ENCODE peak calls at places on chromosomes 6 and 20, in ten cellular contexts. One of them, this sample, is unnamed.

GRCh38 chr20:38706482-38706881 is 17.8 kb upstream of the SLC32A1 start:
- DNase-seq in T-helper 1 cell: no peak
- DNase-seq in activated T-cell treated with anti-CD3 and anti-CD28 coated beads for 48 hours: no peak
- DNase-seq in iris pigment epithelial cell: no peak
- DNase-seq in retinal pigment epithelial cell: no peak
- DNase-seq in glomerular endothelial cell: no peak
- DNase-seq in head of caudate nucleus: no peak
- DNase-seq in kidney epithelial cell: no peak
- DNase-seq in endothelial cell: no peak
- DNase-seq in activated CD4-positive, alpha-beta T cell treated with anti-CD3 and anti-CD28 coated beads, Interleukin-2, amount 50 U/mL, for 24 hours: no peak
- DNase-seq in this sample: no peak

GRCh38 chr6:31582230-31582601 is at the start of gene LTB:
- DNase-seq in T-helper 1 cell: peak
- DNase-seq in activated T-cell treated with anti-CD3 and anti-CD28 coated beads for 48 hours: no peak
- DNase-seq in iris pigment epithelial cell: no peak
- DNase-seq in retinal pigment epithelial cell: no peak
- DNase-seq in glomerular endothelial cell: no peak
- DNase-seq in head of caudate nucleus: no peak
- DNase-seq in kidney epithelial cell: no peak
- DNase-seq in endothelial cell: no peak
- DNase-seq in activated CD4-positive, alpha-beta T cell treated with anti-CD3 and anti-CD28 coated beads, Interleukin-2, amount 50 U/mL, for 24 hours: no peak
- DNase-seq in this sample: no peak

GRCh38 chr20:50401587-50402343 is 108.4 kb upstream of the PTPN1 start:
- DNase-seq in T-helper 1 cell: no peak
- DNase-seq in activated T-cell treated with anti-CD3 and anti-CD28 coated beads for 48 hours: no peak
- DNase-seq in iris pigment epithelial cell: no peak
- DNase-seq in retinal pigment epithelial cell: no peak
- DNase-seq in glomerular endothelial cell: no peak
- DNase-seq in head of caudate nucleus: no peak
- DNase-seq in kidney epithelial cell: no peak
- DNase-seq in endothelial cell: no peak
- DNase-seq in activated CD4-positive, alpha-beta T cell treated with anti-CD3 and anti-CD28 coated beads, Interleukin-2, amount 50 U/mL, for 24 hours: no peak
- DNase-seq in this sample: no peak

GRCh38 chr20:23200914-23201313 is 114.8 kb upstream of the CD93 start:
- DNase-seq in T-helper 1 cell: no peak
- DNase-seq in activated T-cell treated with anti-CD3 and anti-CD28 coated beads for 48 hours: no peak
- DNase-seq in iris pigment epithelial cell: no peak
- DNase-seq in retinal pigment epithelial cell: no peak
- DNase-seq in glomerular endothelial cell: no peak
- DNase-seq in head of caudate nucleus: no peak
- DNase-seq in kidney epithelial cell: no peak
- DNase-seq in endothelial cell: peak
- DNase-seq in activated CD4-positive, alpha-beta T cell treated with anti-CD3 and anti-CD28 coated beads, Interleukin-2, amount 50 U/mL, for 24 hours: no peak
- DNase-seq in this sample: peak

GRCh38 chr20:25984933-25985332 is 288.3 kb upstream of the ZNF337 start:
- DNase-seq in T-helper 1 cell: no peak
- DNase-seq in activated T-cell treated with anti-CD3 and anti-CD28 coated beads for 48 hours: peak
- DNase-seq in iris pigment epithelial cell: no peak
- DNase-seq in retinal pigment epithelial cell: peak
- DNase-seq in glomerular endothelial cell: no peak
- DNase-seq in head of caudate nucleus: peak
- DNase-seq in kidney epithelial cell: no peak
- DNase-seq in endothelial cell: no peak
- DNase-seq in activated CD4-positive, alpha-beta T cell treated with anti-CD3 and anti-CD28 coated beads, Interleukin-2, amount 50 U/mL, for 24 hours: peak
- DNase-seq in this sample: no peak

GRCh38 chr6:34743625-34744293 is 13.5 kb upstream of the SNRPC start:
- DNase-seq in T-helper 1 cell: no peak
- DNase-seq in activated T-cell treated with anti-CD3 and anti-CD28 coated beads for 48 hours: no peak
- DNase-seq in iris pigment epithelial cell: no peak
- DNase-seq in retinal pigment epithelial cell: no peak
- DNase-seq in glomerular endothelial cell: no peak
- DNase-seq in head of caudate nucleus: no peak
- DNase-seq in kidney epithelial cell: no peak
- DNase-seq in endothelial cell: no peak
- DNase-seq in activated CD4-positive, alpha-beta T cell treated with anti-CD3 and anti-CD28 coated beads, Interleukin-2, amount 50 U/mL, for 24 hours: no peak
- DNase-seq in this sample: no peak

GRCh38 chr6:150029276-150029675 is 3.9 kb upstream of the RAET1L start:
- DNase-seq in T-helper 1 cell: no peak
- DNase-seq in activated T-cell treated with anti-CD3 and anti-CD28 coated beads for 48 hours: no peak
- DNase-seq in iris pigment epithelial cell: no peak
- DNase-seq in retinal pigment epithelial cell: no peak
- DNase-seq in glomerular endothelial cell: no peak
- DNase-seq in head of caudate nucleus: no peak
- DNase-seq in kidney epithelial cell: no peak
- DNase-seq in endothelial cell: no peak
- DNase-seq in activated CD4-positive, alpha-beta T cell treated with anti-CD3 and anti-CD28 coated beads, Interleukin-2, amount 50 U/mL, for 24 hours: no peak
- DNase-seq in this sample: no peak

GRCh38 chr6:137094411-137095008 is 49.7 kb upstream of the IL20RA start:
- DNase-seq in T-helper 1 cell: peak
- DNase-seq in activated T-cell treated with anti-CD3 and anti-CD28 coated beads for 48 hours: peak
- DNase-seq in iris pigment epithelial cell: peak
- DNase-seq in retinal pigment epithelial cell: peak
- DNase-seq in glomerular endothelial cell: peak
- DNase-seq in head of caudate nucleus: peak
- DNase-seq in kidney epithelial cell: peak
- DNase-seq in endothelial cell: peak
- DNase-seq in activated CD4-positive, alpha-beta T cell treated with anti-CD3 and anti-CD28 coated beads, Interleukin-2, amount 50 U/mL, for 24 hours: peak
- DNase-seq in this sample: peak

GRCh38 chr20:19451591-19452295 is 239.3 kb downstream of the SLC24A3 start:
- DNase-seq in T-helper 1 cell: no peak
- DNase-seq in activated T-cell treated with anti-CD3 and anti-CD28 coated beads for 48 hours: no peak
- DNase-seq in iris pigment epithelial cell: no peak
- DNase-seq in retinal pigment epithelial cell: no peak
- DNase-seq in glomerular endothelial cell: no peak
- DNase-seq in head of caudate nucleus: no peak
- DNase-seq in kidney epithelial cell: no peak
- DNase-seq in endothelial cell: no peak
- DNase-seq in activated CD4-positive, alpha-beta T cell treated with anti-CD3 and anti-CD28 coated beads, Interleukin-2, amount 50 U/mL, for 24 hours: no peak
- DNase-seq in this sample: no peak

GRCh38 chr20:32806356-32806755 is 13.4 kb upstream of the MAPRE1 start:
- DNase-seq in T-helper 1 cell: no peak
- DNase-seq in activated T-cell treated with anti-CD3 and anti-CD28 coated beads for 48 hours: no peak
- DNase-seq in iris pigment epithelial cell: no peak
- DNase-seq in retinal pigment epithelial cell: no peak
- DNase-seq in glomerular endothelial cell: no peak
- DNase-seq in head of caudate nucleus: no peak
- DNase-seq in kidney epithelial cell: no peak
- DNase-seq in endothelial cell: no peak
- DNase-seq in activated CD4-positive, alpha-beta T cell treated with anti-CD3 and anti-CD28 coated beads, Interleukin-2, amount 50 U/mL, for 24 hours: no peak
- DNase-seq in this sample: no peak

GRCh38 chr20:20214757-20215275 is 153.1 kb upstream of the INSM1 start:
- DNase-seq in T-helper 1 cell: no peak
- DNase-seq in activated T-cell treated with anti-CD3 and anti-CD28 coated beads for 48 hours: no peak
- DNase-seq in iris pigment epithelial cell: no peak
- DNase-seq in retinal pigment epithelial cell: no peak
- DNase-seq in glomerular endothelial cell: no peak
- DNase-seq in head of caudate nucleus: no peak
- DNase-seq in kidney epithelial cell: no peak
- DNase-seq in endothelial cell: peak
- DNase-seq in activated CD4-positive, alpha-beta T cell treated with anti-CD3 and anti-CD28 coated beads, Interleukin-2, amount 50 U/mL, for 24 hours: no peak
- DNase-seq in this sample: no peak

GRCh38 chr6:152948150-152948768 is 34.6 kb downstream of the FBXO5 start:
- DNase-seq in T-helper 1 cell: no peak
- DNase-seq in activated T-cell treated with anti-CD3 and anti-CD28 coated beads for 48 hours: no peak
- DNase-seq in iris pigment epithelial cell: peak
- DNase-seq in retinal pigment epithelial cell: no peak
- DNase-seq in glomerular endothelial cell: peak
- DNase-seq in head of caudate nucleus: no peak
- DNase-seq in kidney epithelial cell: no peak
- DNase-seq in endothelial cell: peak
- DNase-seq in activated CD4-positive, alpha-beta T cell treated with anti-CD3 and anti-CD28 coated beads, Interleukin-2, amount 50 U/mL, for 24 hours: peak
- DNase-seq in this sample: no peak

GRCh38 chr6:107713214-107713962 is 110.7 kb downstream of the SCML4 start:
- DNase-seq in T-helper 1 cell: no peak
- DNase-seq in activated T-cell treated with anti-CD3 and anti-CD28 coated beads for 48 hours: peak
- DNase-seq in iris pigment epithelial cell: no peak
- DNase-seq in retinal pigment epithelial cell: no peak
- DNase-seq in glomerular endothelial cell: no peak
- DNase-seq in head of caudate nucleus: no peak
- DNase-seq in kidney epithelial cell: no peak
- DNase-seq in endothelial cell: no peak
- DNase-seq in activated CD4-positive, alpha-beta T cell treated with anti-CD3 and anti-CD28 coated beads, Interleukin-2, amount 50 U/mL, for 24 hours: no peak
- DNase-seq in this sample: no peak

GRCh38 chr20:3115190-3116107 is 30.9 kb upstream of the AVP start:
- DNase-seq in T-helper 1 cell: no peak
- DNase-seq in activated T-cell treated with anti-CD3 and anti-CD28 coated beads for 48 hours: no peak
- DNase-seq in iris pigment epithelial cell: peak
- DNase-seq in retinal pigment epithelial cell: peak
- DNase-seq in glomerular endothelial cell: no peak
- DNase-seq in head of caudate nucleus: peak
- DNase-seq in kidney epithelial cell: peak
- DNase-seq in endothelial cell: peak
- DNase-seq in activated CD4-positive, alpha-beta T cell treated with anti-CD3 and anti-CD28 coated beads, Interleukin-2, amount 50 U/mL, for 24 hours: no peak
- DNase-seq in this sample: peak

GRCh38 chr20:64102647-64103354 is 4.6 kb downstream of the NPBWR2 start:
- DNase-seq in T-helper 1 cell: peak
- DNase-seq in activated T-cell treated with anti-CD3 and anti-CD28 coated beads for 48 hours: no peak
- DNase-seq in iris pigment epithelial cell: no peak
- DNase-seq in retinal pigment epithelial cell: no peak
- DNase-seq in glomerular endothelial cell: no peak
- DNase-seq in head of caudate nucleus: no peak
- DNase-seq in kidney epithelial cell: no peak
- DNase-seq in endothelial cell: no peak
- DNase-seq in activated CD4-positive, alpha-beta T cell treated with anti-CD3 and anti-CD28 coated beads, Interleukin-2, amount 50 U/mL, for 24 hours: no peak
- DNase-seq in this sample: no peak

GRCh38 chr20:55469074-55469473 is 536.2 kb downstream of the CBLN4 start:
- DNase-seq in T-helper 1 cell: no peak
- DNase-seq in activated T-cell treated with anti-CD3 and anti-CD28 coated beads for 48 hours: no peak
- DNase-seq in iris pigment epithelial cell: no peak
- DNase-seq in retinal pigment epithelial cell: no peak
- DNase-seq in glomerular endothelial cell: no peak
- DNase-seq in head of caudate nucleus: no peak
- DNase-seq in kidney epithelial cell: no peak
- DNase-seq in endothelial cell: no peak
- DNase-seq in activated CD4-positive, alpha-beta T cell treated with anti-CD3 and anti-CD28 coated beads, Interleukin-2, amount 50 U/mL, for 24 hours: no peak
- DNase-seq in this sample: no peak

GRCh38 chr20:56467969-56468316 is 484 bp upstream of the RTF2 start:
- DNase-seq in T-helper 1 cell: no peak
- DNase-seq in activated T-cell treated with anti-CD3 and anti-CD28 coated beads for 48 hours: no peak
- DNase-seq in iris pigment epithelial cell: no peak
- DNase-seq in retinal pigment epithelial cell: no peak
- DNase-seq in glomerular endothelial cell: no peak
- DNase-seq in head of caudate nucleus: no peak
- DNase-seq in kidney epithelial cell: no peak
- DNase-seq in endothelial cell: no peak
- DNase-seq in activated CD4-positive, alpha-beta T cell treated with anti-CD3 and anti-CD28 coated beads, Interleukin-2, amount 50 U/mL, for 24 hours: no peak
- DNase-seq in this sample: no peak

GRCh38 chr6:10557886-10558285 is 36.7 kb downstream of the GCNT2 start:
- DNase-seq in T-helper 1 cell: no peak
- DNase-seq in activated T-cell treated with anti-CD3 and anti-CD28 coated beads for 48 hours: no peak
- DNase-seq in iris pigment epithelial cell: no peak
- DNase-seq in retinal pigment epithelial cell: no peak
- DNase-seq in glomerular endothelial cell: no peak
- DNase-seq in head of caudate nucleus: no peak
- DNase-seq in kidney epithelial cell: no peak
- DNase-seq in endothelial cell: no peak
- DNase-seq in activated CD4-positive, alpha-beta T cell treated with anti-CD3 and anti-CD28 coated beads, Interleukin-2, amount 50 U/mL, for 24 hours: no peak
- DNase-seq in this sample: no peak

GRCh38 chr6:153032255-153032882 is 29.9 kb upstream of the MTRF1L start:
- DNase-seq in T-helper 1 cell: no peak
- DNase-seq in activated T-cell treated with anti-CD3 and anti-CD28 coated beads for 48 hours: no peak
- DNase-seq in iris pigment epithelial cell: peak
- DNase-seq in retinal pigment epithelial cell: peak
- DNase-seq in glomerular endothelial cell: peak
- DNase-seq in head of caudate nucleus: no peak
- DNase-seq in kidney epithelial cell: no peak
- DNase-seq in endothelial cell: no peak
- DNase-seq in activated CD4-positive, alpha-beta T cell treated with anti-CD3 and anti-CD28 coated beads, Interleukin-2, amount 50 U/mL, for 24 hours: no peak
- DNase-seq in this sample: no peak

GRCh38 chr6:90295854-90296345 is 743 bp downstream of the BACH2 start:
- DNase-seq in T-helper 1 cell: peak
- DNase-seq in activated T-cell treated with anti-CD3 and anti-CD28 coated beads for 48 hours: peak
- DNase-seq in iris pigment epithelial cell: peak
- DNase-seq in retinal pigment epithelial cell: no peak
- DNase-seq in glomerular endothelial cell: no peak
- DNase-seq in head of caudate nucleus: peak
- DNase-seq in kidney epithelial cell: no peak
- DNase-seq in endothelial cell: peak
- DNase-seq in activated CD4-positive, alpha-beta T cell treated with anti-CD3 and anti-CD28 coated beads, Interleukin-2, amount 50 U/mL, for 24 hours: no peak
- DNase-seq in this sample: peak

GRCh38 chr6:99521557-99522286 is 6.5 kb upstream of the USP45 start:
- DNase-seq in T-helper 1 cell: no peak
- DNase-seq in activated T-cell treated with anti-CD3 and anti-CD28 coated beads for 48 hours: no peak
- DNase-seq in iris pigment epithelial cell: peak
- DNase-seq in retinal pigment epithelial cell: peak
- DNase-seq in glomerular endothelial cell: no peak
- DNase-seq in head of caudate nucleus: no peak
- DNase-seq in kidney epithelial cell: no peak
- DNase-seq in endothelial cell: no peak
- DNase-seq in activated CD4-positive, alpha-beta T cell treated with anti-CD3 and anti-CD28 coated beads, Interleukin-2, amount 50 U/mL, for 24 hours: no peak
- DNase-seq in this sample: no peak

GRCh38 chr20:57229490-57229889 is 37.0 kb downstream of the BMP7 start:
- DNase-seq in T-helper 1 cell: no peak
- DNase-seq in activated T-cell treated with anti-CD3 and anti-CD28 coated beads for 48 hours: no peak
- DNase-seq in iris pigment epithelial cell: no peak
- DNase-seq in retinal pigment epithelial cell: no peak
- DNase-seq in glomerular endothelial cell: no peak
- DNase-seq in head of caudate nucleus: no peak
- DNase-seq in kidney epithelial cell: no peak
- DNase-seq in endothelial cell: no peak
- DNase-seq in activated CD4-positive, alpha-beta T cell treated with anti-CD3 and anti-CD28 coated beads, Interleukin-2, amount 50 U/mL, for 24 hours: no peak
- DNase-seq in this sample: no peak

GRCh38 chr6:90261801-90262200 is 34.8 kb downstream of the BACH2 start:
- DNase-seq in T-helper 1 cell: no peak
- DNase-seq in activated T-cell treated with anti-CD3 and anti-CD28 coated beads for 48 hours: no peak
- DNase-seq in iris pigment epithelial cell: peak
- DNase-seq in retinal pigment epithelial cell: no peak
- DNase-seq in glomerular endothelial cell: no peak
- DNase-seq in head of caudate nucleus: no peak
- DNase-seq in kidney epithelial cell: no peak
- DNase-seq in endothelial cell: no peak
- DNase-seq in activated CD4-positive, alpha-beta T cell treated with anti-CD3 and anti-CD28 coated beads, Interleukin-2, amount 50 U/mL, for 24 hours: no peak
- DNase-seq in this sample: no peak

GRCh38 chr6:40955181-40955550 is 83.9 kb downstream of the UNC5CL start:
- DNase-seq in T-helper 1 cell: no peak
- DNase-seq in activated T-cell treated with anti-CD3 and anti-CD28 coated beads for 48 hours: no peak
- DNase-seq in iris pigment epithelial cell: no peak
- DNase-seq in retinal pigment epithelial cell: no peak
- DNase-seq in glomerular endothelial cell: no peak
- DNase-seq in head of caudate nucleus: no peak
- DNase-seq in kidney epithelial cell: no peak
- DNase-seq in endothelial cell: no peak
- DNase-seq in activated CD4-positive, alpha-beta T cell treated with anti-CD3 and anti-CD28 coated beads, Interleukin-2, amount 50 U/mL, for 24 hours: no peak
- DNase-seq in this sample: no peak

GRCh38 chr6:138237463-138237862 is 19.2 kb upstream of the PBOV1 start:
- DNase-seq in T-helper 1 cell: no peak
- DNase-seq in activated T-cell treated with anti-CD3 and anti-CD28 coated beads for 48 hours: no peak
- DNase-seq in iris pigment epithelial cell: no peak
- DNase-seq in retinal pigment epithelial cell: no peak
- DNase-seq in glomerular endothelial cell: no peak
- DNase-seq in head of caudate nucleus: no peak
- DNase-seq in kidney epithelial cell: no peak
- DNase-seq in endothelial cell: no peak
- DNase-seq in activated CD4-positive, alpha-beta T cell treated with anti-CD3 and anti-CD28 coated beads, Interleukin-2, amount 50 U/mL, for 24 hours: no peak
- DNase-seq in this sample: no peak

GRCh38 chr20:9617062-9617461 is 102.7 kb downstream of the LAMP5 start:
- DNase-seq in T-helper 1 cell: peak
- DNase-seq in activated T-cell treated with anti-CD3 and anti-CD28 coated beads for 48 hours: peak
- DNase-seq in iris pigment epithelial cell: peak
- DNase-seq in retinal pigment epithelial cell: no peak
- DNase-seq in glomerular endothelial cell: no peak
- DNase-seq in head of caudate nucleus: peak
- DNase-seq in kidney epithelial cell: no peak
- DNase-seq in endothelial cell: peak
- DNase-seq in activated CD4-positive, alpha-beta T cell treated with anti-CD3 and anti-CD28 coated beads, Interleukin-2, amount 50 U/mL, for 24 hours: peak
- DNase-seq in this sample: peak

GRCh38 chr6:132830236-132830799 is 15.9 kb downstream of the RPS12 start:
- DNase-seq in T-helper 1 cell: no peak
- DNase-seq in activated T-cell treated with anti-CD3 and anti-CD28 coated beads for 48 hours: no peak
- DNase-seq in iris pigment epithelial cell: peak
- DNase-seq in retinal pigment epithelial cell: no peak
- DNase-seq in glomerular endothelial cell: no peak
- DNase-seq in head of caudate nucleus: no peak
- DNase-seq in kidney epithelial cell: no peak
- DNase-seq in endothelial cell: no peak
- DNase-seq in activated CD4-positive, alpha-beta T cell treated with anti-CD3 and anti-CD28 coated beads, Interleukin-2, amount 50 U/mL, for 24 hours: no peak
- DNase-seq in this sample: no peak

GRCh38 chr6:7373739-7374138 is 15.8 kb downstream of the CAGE1 start:
- DNase-seq in T-helper 1 cell: no peak
- DNase-seq in activated T-cell treated with anti-CD3 and anti-CD28 coated beads for 48 hours: no peak
- DNase-seq in iris pigment epithelial cell: peak
- DNase-seq in retinal pigment epithelial cell: no peak
- DNase-seq in glomerular endothelial cell: no peak
- DNase-seq in head of caudate nucleus: no peak
- DNase-seq in kidney epithelial cell: no peak
- DNase-seq in endothelial cell: no peak
- DNase-seq in activated CD4-positive, alpha-beta T cell treated with anti-CD3 and anti-CD28 coated beads, Interleukin-2, amount 50 U/mL, for 24 hours: no peak
- DNase-seq in this sample: no peak